ENCODE peak calls at places on chromosomes 2 and 18, in six cellular contexts. One of them, this sample, is unnamed.
A peak's percentile ranks its signal among the peaks of the same experiment; 100 is the strongest.

GRCh38 chr18:60021556-60021955 is 121.8 kb downstream of the PMAIP1 start:
- DNase-seq in endothelial cell: no peak
- DNase-seq in heart left ventricle: no peak
- DNase-seq in CD4-positive, alpha-beta memory T cell: no peak
- DNase-seq in pons: no peak
- DNase-seq in GM10248: no peak
- DNase-seq in this sample: no peak

GRCh38 chr18:45958730-45959129 is 8.4 kb downstream of the EPG5 start:
- DNase-seq in pons: no peak
- DNase-seq in GM10248: no peak
- DNase-seq in CD4-positive, alpha-beta memory T cell: no peak
- DNase-seq in endothelial cell: no peak
- DNase-seq in heart left ventricle: no peak
- DNase-seq in this sample: peak; percentile 45

GRCh38 chr2:15636972-15637785 is 45.5 kb downstream of the DDX1 start:
- DNase-seq in heart left ventricle: peak; percentile 71
- DNase-seq in endothelial cell: peak; percentile 66
- DNase-seq in pons: peak; percentile 88
- DNase-seq in CD4-positive, alpha-beta memory T cell: peak; percentile 34
- DNase-seq in GM10248: peak; percentile 58
- DNase-seq in this sample: peak; percentile 79

GRCh38 chr2:20425371-20425881 is 21.4 kb upstream of the RHOB start:
- DNase-seq in endothelial cell: no peak
- DNase-seq in heart left ventricle: no peak
- DNase-seq in pons: no peak
- DNase-seq in CD4-positive, alpha-beta memory T cell: no peak
- DNase-seq in GM10248: peak; percentile 43
- DNase-seq in this sample: peak; percentile 70

GRCh38 chr18:48835119-48835518 is 115.6 kb downstream of the SMAD7 start:
- DNase-seq in heart left ventricle: no peak
- DNase-seq in GM10248: no peak
- DNase-seq in pons: no peak
- DNase-seq in endothelial cell: no peak
- DNase-seq in CD4-positive, alpha-beta memory T cell: no peak
- DNase-seq in this sample: no peak

GRCh38 chr2:144686518-144687215 is 166.7 kb upstream of the ZEB2 start:
- DNase-seq in GM10248: no peak
- DNase-seq in endothelial cell: no peak
- DNase-seq in pons: peak; percentile 82
- DNase-seq in heart left ventricle: no peak
- DNase-seq in CD4-positive, alpha-beta memory T cell: no peak
- DNase-seq in this sample: no peak

GRCh38 chr2:157480182-157480961 is 36.5 kb upstream of the CYTIP start:
- DNase-seq in endothelial cell: no peak
- DNase-seq in CD4-positive, alpha-beta memory T cell: no peak
- DNase-seq in heart left ventricle: peak; percentile 56
- DNase-seq in pons: no peak
- DNase-seq in GM10248: no peak
- DNase-seq in this sample: peak; percentile 70

GRCh38 chr2:179186126-179186525 is 78.5 kb downstream of the SESTD1 start:
- DNase-seq in pons: no peak
- DNase-seq in GM10248: no peak
- DNase-seq in CD4-positive, alpha-beta memory T cell: no peak
- DNase-seq in heart left ventricle: no peak
- DNase-seq in endothelial cell: no peak
- DNase-seq in this sample: peak; percentile 44

GRCh38 chr2:71548589-71549485 is 95.5 kb downstream of the DYSF start:
- DNase-seq in CD4-positive, alpha-beta memory T cell: peak; percentile 45
- DNase-seq in GM10248: peak; percentile 80
- DNase-seq in pons: peak; percentile 63
- DNase-seq in heart left ventricle: peak; percentile 56
- DNase-seq in endothelial cell: peak; percentile 71
- DNase-seq in this sample: peak; percentile 76

GRCh38 chr2:1769703-1770422 is 25.5 kb upstream of the PXDN start:
- DNase-seq in CD4-positive, alpha-beta memory T cell: no peak
- DNase-seq in heart left ventricle: peak; percentile 37
- DNase-seq in pons: no peak
- DNase-seq in GM10248: peak; percentile 70
- DNase-seq in endothelial cell: peak; percentile 78
- DNase-seq in this sample: peak; percentile 78

GRCh38 chr18:7748252-7749000 is 181.3 kb downstream of the PTPRM start:
- DNase-seq in endothelial cell: no peak
- DNase-seq in pons: no peak
- DNase-seq in CD4-positive, alpha-beta memory T cell: no peak
- DNase-seq in GM10248: no peak
- DNase-seq in heart left ventricle: no peak
- DNase-seq in this sample: no peak

GRCh38 chr2:59259913-59260312 is 1018.8 kb upstream of the FANCL start:
- DNase-seq in endothelial cell: no peak
- DNase-seq in CD4-positive, alpha-beta memory T cell: no peak
- DNase-seq in GM10248: no peak
- DNase-seq in pons: no peak
- DNase-seq in heart left ventricle: no peak
- DNase-seq in this sample: no peak

GRCh38 chr18:57043241-57043640 is 103.6 kb upstream of the BOD1L2 start:
- DNase-seq in CD4-positive, alpha-beta memory T cell: no peak
- DNase-seq in endothelial cell: no peak
- DNase-seq in heart left ventricle: no peak
- DNase-seq in GM10248: no peak
- DNase-seq in pons: no peak
- DNase-seq in this sample: no peak

GRCh38 chr2:201698588-201699226 is at the start of gene MPP4:
- DNase-seq in heart left ventricle: no peak
- DNase-seq in GM10248: no peak
- DNase-seq in pons: no peak
- DNase-seq in CD4-positive, alpha-beta memory T cell: no peak
- DNase-seq in endothelial cell: no peak
- DNase-seq in this sample: peak; percentile 69

This sample was measured in cardiac fibroblast.